ENCODE peak calls at places on chromosomes 4 and X, in four cellular contexts. K, O, N and Y are unnamed samples.

GRCh38 chr4:53706422-53707032 is 115.2 kb upstream of the LNX1 start:
- DNase-seq in K (peak), O (no peak), N (no peak), Y (no peak)

GRCh38 chr4:164931551-164932324 is 45.7 kb downstream of the TRIM61 start:
- DNase-seq in K (no peak), O (no peak), N (no peak), Y (no peak)

GRCh38 chr4:41156574-41156973 is 57.8 kb downstream of the APBB2 start:
- DNase-seq in K (no peak), O (no peak), N (no peak), Y (no peak)

GRCh38 chr4:134422776-134423175 is 221.2 kb upstream of the PABPC4L start:
- DNase-seq in K (no peak), O (no peak), N (no peak), Y (no peak)

GRCh38 chr4:128516568-128516967 is 229.0 kb upstream of the PGRMC2 start:
- DNase-seq in K (no peak), O (no peak), N (no peak), Y (no peak)

GRCh38 chr4:153620352-153620751 is 63.7 kb upstream of the TLR2 start:
- DNase-seq in K (no peak), O (no peak), N (no peak), Y (no peak)

GRCh38 chr4:55635760-55636621 is at the start of gene NMU:
- DNase-seq in K (no peak), O (peak), N (peak), Y (peak)

GRCh38 chr4:40908297-40908696 is 158.5 kb downstream of the NSUN7 start:
- DNase-seq in K (no peak), O (no peak), N (peak), Y (no peak)

GRCh38 chrX:10071451-10072163 is 85.2 kb upstream of the CLCN4 start:
- DNase-seq in K (no peak), O (no peak), N (no peak), Y (no peak)

GRCh38 chr4:142222127-142222526 is 585.7 kb downstream of the IL15 start:
- DNase-seq in K (no peak), O (no peak), N (no peak), Y (no peak)

GRCh38 chr4:79650217-79650616 is 242.2 kb upstream of the GK2 start:
- DNase-seq in K (no peak), O (no peak), N (no peak), Y (no peak)

GRCh38 chrX:85851418-85851817 is 195.9 kb downstream of the CHM start:
- DNase-seq in K (no peak), O (no peak), N (peak), Y (no peak)

GRCh38 chrX:20116087-20116574 is 576 bp downstream of the MAP7D2 start:
- DNase-seq in K (no peak), O (no peak), N (no peak), Y (no peak)

GRCh38 chrX:151871244-151871643 is 41.4 kb upstream of the MAGEA4 start:
- DNase-seq in K (no peak), O (no peak), N (no peak), Y (no peak)

GRCh38 chrX:145630806-145631435 is 186.7 kb upstream of the SLITRK2 start:
- DNase-seq in K (no peak), O (no peak), N (no peak), Y (no peak)

GRCh38 chr4:105186701-105187158 is 40.1 kb downstream of the TET2 start:
- DNase-seq in K (no peak), O (no peak), N (no peak), Y (no peak)

GRCh38 chr4:146522862-146523205 is 1.1 kb upstream of the SLC10A7 start:
- DNase-seq in K (no peak), O (no peak), N (no peak), Y (no peak)

GRCh38 chr4:6343950-6344408 is 74.3 kb downstream of the WFS1 start:
- DNase-seq in K (peak), O (no peak), N (peak), Y (no peak)

GRCh38 chr4:2934077-2934812 is 29.0 kb downstream of the NOP14 start:
- DNase-seq in K (no peak), O (peak), N (peak), Y (peak)

GRCh38 chr4:6749340-6750171 is 33.0 kb upstream of the KIAA0232 start:
- DNase-seq in K (peak), O (no peak), N (peak), Y (no peak)

GRCh38 chr4:89757154-89757723 is 79.7 kb downstream of the SNCA start:
- DNase-seq in K (peak), O (no peak), N (no peak), Y (no peak)

GRCh38 chrX:86002076-86002896 is 45.1 kb downstream of the CHM start:
- DNase-seq in K (peak), O (no peak), N (peak), Y (no peak)

GRCh38 chrX:117973175-117974075 is 143.2 kb downstream of the KLHL13 start:
- DNase-seq in K (no peak), O (no peak), N (no peak), Y (no peak)

GRCh38 chr4:110631582-110632505 is 9.0 kb upstream of the PITX2 start:
- DNase-seq in K (peak), O (no peak), N (peak), Y (no peak)

GRCh38 chrX:54049801-54050200 is 5.5 kb upstream of the PHF8 start:
- DNase-seq in K (no peak), O (no peak), N (no peak), Y (no peak)

GRCh38 chrX:15465347-15465746 is 27.8 kb downstream of the PIR start:
- DNase-seq in K (no peak), O (no peak), N (no peak), Y (no peak)

GRCh38 chr4:140047017-140047640 is 106.9 kb downstream of the MAML3 start:
- DNase-seq in K (no peak), O (no peak), N (no peak), Y (no peak)

GRCh38 chr4:170868191-170868590 is 778.4 kb upstream of the AADAT start:
- DNase-seq in K (peak), O (no peak), N (no peak), Y (no peak)